ENCODE peak calls at places on chromosomes 2 and 18, in eight cellular contexts. One of them, this sample, is unnamed.
A peak's percentile ranks its signal among the peaks of the same experiment; 100 is the strongest.

GRCh38 chr18:79191956-79192355 is 122.8 kb downstream of the ATP9B start:
- DNase-seq in HCEC 1CT: no peak
- DNase-seq in stimulated activated CD8-positive, alpha-beta memory T cell treated with anti-CD3 and anti-CD28 coated beads, Interleukin-7, amount 100 ng/mL, for 24 hours: no peak
- DNase-seq in SJSA1: no peak
- DNase-seq in AG09319: no peak
- DNase-seq in cardiac muscle cell: no peak
- DNase-seq in NCI-H1092: no peak
- DNase-seq in nucleus accumbens: no peak
- DNase-seq in this sample: no peak

GRCh38 chr2:241903121-241904010 is 33.8 kb downstream of the RTP5 start:
- DNase-seq in HCEC 1CT: no peak
- DNase-seq in nucleus accumbens: no peak
- DNase-seq in NCI-H1092: no peak
- DNase-seq in stimulated activated CD8-positive, alpha-beta memory T cell treated with anti-CD3 and anti-CD28 coated beads, Interleukin-7, amount 100 ng/mL, for 24 hours: no peak
- DNase-seq in AG09319: no peak
- DNase-seq in cardiac muscle cell: no peak
- DNase-seq in SJSA1: no peak
- DNase-seq in this sample: no peak

GRCh38 chr18:23158884-23159820 is 23.9 kb downstream of the CABLES1 start:
- DNase-seq in AG09319: no peak
- DNase-seq in cardiac muscle cell: no peak
- DNase-seq in HCEC 1CT: no peak
- DNase-seq in nucleus accumbens: no peak
- DNase-seq in SJSA1: no peak
- DNase-seq in stimulated activated CD8-positive, alpha-beta memory T cell treated with anti-CD3 and anti-CD28 coated beads, Interleukin-7, amount 100 ng/mL, for 24 hours: no peak
- DNase-seq in NCI-H1092: no peak
- DNase-seq in this sample: peak; percentile 45

GRCh38 chr2:179793238-179793637 is 68.2 kb downstream of the ZNF385B start:
- DNase-seq in HCEC 1CT: no peak
- DNase-seq in SJSA1: no peak
- DNase-seq in nucleus accumbens: no peak
- DNase-seq in AG09319: no peak
- DNase-seq in stimulated activated CD8-positive, alpha-beta memory T cell treated with anti-CD3 and anti-CD28 coated beads, Interleukin-7, amount 100 ng/mL, for 24 hours: no peak
- DNase-seq in NCI-H1092: no peak
- DNase-seq in cardiac muscle cell: no peak
- DNase-seq in this sample: no peak

GRCh38 chr2:56671973-56672569 is 488.3 kb downstream of the CCDC85A start:
- DNase-seq in HCEC 1CT: no peak
- DNase-seq in nucleus accumbens: no peak
- DNase-seq in cardiac muscle cell: no peak
- DNase-seq in stimulated activated CD8-positive, alpha-beta memory T cell treated with anti-CD3 and anti-CD28 coated beads, Interleukin-7, amount 100 ng/mL, for 24 hours: no peak
- DNase-seq in NCI-H1092: no peak
- DNase-seq in SJSA1: no peak
- DNase-seq in AG09319: no peak
- DNase-seq in this sample: no peak

GRCh38 chr2:120606280-120606679 is 129.4 kb upstream of the GLI2 start:
- DNase-seq in SJSA1: no peak
- DNase-seq in stimulated activated CD8-positive, alpha-beta memory T cell treated with anti-CD3 and anti-CD28 coated beads, Interleukin-7, amount 100 ng/mL, for 24 hours: no peak
- DNase-seq in NCI-H1092: no peak
- DNase-seq in nucleus accumbens: no peak
- DNase-seq in cardiac muscle cell: no peak
- DNase-seq in HCEC 1CT: no peak
- DNase-seq in AG09319: no peak
- DNase-seq in this sample: no peak

GRCh38 chr2:182893666-182894065 is 27.2 kb upstream of the FRZB start:
- DNase-seq in AG09319: no peak
- DNase-seq in NCI-H1092: no peak
- DNase-seq in cardiac muscle cell: no peak
- DNase-seq in nucleus accumbens: no peak
- DNase-seq in HCEC 1CT: no peak
- DNase-seq in SJSA1: no peak
- DNase-seq in stimulated activated CD8-positive, alpha-beta memory T cell treated with anti-CD3 and anti-CD28 coated beads, Interleukin-7, amount 100 ng/mL, for 24 hours: no peak
- DNase-seq in this sample: no peak

GRCh38 chr2:204129591-204130270 is 193.2 kb downstream of the ICOS start:
- DNase-seq in NCI-H1092: no peak
- DNase-seq in nucleus accumbens: no peak
- DNase-seq in cardiac muscle cell: no peak
- DNase-seq in HCEC 1CT: no peak
- DNase-seq in stimulated activated CD8-positive, alpha-beta memory T cell treated with anti-CD3 and anti-CD28 coated beads, Interleukin-7, amount 100 ng/mL, for 24 hours: no peak
- DNase-seq in AG09319: no peak
- DNase-seq in SJSA1: no peak
- DNase-seq in this sample: no peak

GRCh38 chr2:30984141-30984540 is 154.1 kb downstream of the GALNT14 start:
- DNase-seq in stimulated activated CD8-positive, alpha-beta memory T cell treated with anti-CD3 and anti-CD28 coated beads, Interleukin-7, amount 100 ng/mL, for 24 hours: no peak
- DNase-seq in HCEC 1CT: no peak
- DNase-seq in nucleus accumbens: no peak
- DNase-seq in cardiac muscle cell: no peak
- DNase-seq in SJSA1: no peak
- DNase-seq in NCI-H1092: no peak
- DNase-seq in AG09319: no peak
- DNase-seq in this sample: no peak